ENCODE peak calls at places on chromosomes 4 and X, in five cellular contexts. One of them, this sample, is unnamed.

GRCh38 chrX:41716767-41717473 is 7.1 kb upstream of the GPR82 start:
- DNase-seq in SJCRH30: no peak
- DNase-seq in nephron progenitor cell: no peak
- DNase-seq in gastrocnemius medialis: no peak
- DNase-seq in M059J: no peak
- DNase-seq in this sample: no peak

GRCh38 chr4:57064811-57065711 is 45.1 kb downstream of the IGFBP7 start:
- DNase-seq in SJCRH30: no peak
- DNase-seq in nephron progenitor cell: no peak
- DNase-seq in gastrocnemius medialis: peak
- DNase-seq in M059J: peak
- DNase-seq in this sample: peak

GRCh38 chr4:140004580-140005314 is 149.2 kb downstream of the MAML3 start:
- DNase-seq in SJCRH30: peak
- DNase-seq in nephron progenitor cell: peak
- DNase-seq in gastrocnemius medialis: peak
- DNase-seq in M059J: peak
- DNase-seq in this sample: peak

GRCh38 chr4:102825261-102826071 is 1.9 kb downstream of the UBE2D3 start:
- DNase-seq in SJCRH30: peak
- DNase-seq in nephron progenitor cell: peak
- DNase-seq in gastrocnemius medialis: peak
- DNase-seq in M059J: peak
- DNase-seq in this sample: no peak

GRCh38 chr4:116603096-116603495 is 482.3 kb downstream of the TRAM1L1 start:
- DNase-seq in SJCRH30: no peak
- DNase-seq in nephron progenitor cell: no peak
- DNase-seq in gastrocnemius medialis: no peak
- DNase-seq in M059J: no peak
- DNase-seq in this sample: no peak

GRCh38 chrX:118239471-118239870 is 106.4 kb upstream of the WDR44 start:
- DNase-seq in SJCRH30: peak
- DNase-seq in nephron progenitor cell: no peak
- DNase-seq in gastrocnemius medialis: no peak
- DNase-seq in M059J: no peak
- DNase-seq in this sample: no peak

GRCh38 chr4:183355405-183355804 is 33.2 kb upstream of the CLDN24 start:
- DNase-seq in SJCRH30: no peak
- DNase-seq in nephron progenitor cell: no peak
- DNase-seq in gastrocnemius medialis: no peak
- DNase-seq in M059J: peak
- DNase-seq in this sample: no peak

GRCh38 chr4:150569384-150569987 is 12.5 kb upstream of the MAB21L2 start:
- DNase-seq in SJCRH30: no peak
- DNase-seq in nephron progenitor cell: no peak
- DNase-seq in gastrocnemius medialis: no peak
- DNase-seq in M059J: peak
- DNase-seq in this sample: no peak

GRCh38 chrX:149757206-149758067 is 16.4 kb upstream of the HSFX1 start:
- DNase-seq in SJCRH30: no peak
- DNase-seq in nephron progenitor cell: no peak
- DNase-seq in gastrocnemius medialis: no peak
- DNase-seq in M059J: no peak
- DNase-seq in this sample: no peak

GRCh38 chr4:156820931-156821330 is 150.7 kb downstream of the PDGFC start:
- DNase-seq in SJCRH30: no peak
- DNase-seq in nephron progenitor cell: no peak
- DNase-seq in gastrocnemius medialis: no peak
- DNase-seq in M059J: no peak
- DNase-seq in this sample: no peak

GRCh38 chr4:121199742-121200561 is 35.8 kb upstream of the TNIP3 start:
- DNase-seq in SJCRH30: no peak
- DNase-seq in nephron progenitor cell: no peak
- DNase-seq in gastrocnemius medialis: no peak
- DNase-seq in M059J: no peak
- DNase-seq in this sample: no peak

GRCh38 chr4:3339566-3339965 is 46.7 kb downstream of the RGS12 start:
- DNase-seq in SJCRH30: no peak
- DNase-seq in nephron progenitor cell: no peak
- DNase-seq in gastrocnemius medialis: no peak
- DNase-seq in M059J: no peak
- DNase-seq in this sample: no peak

GRCh38 chrX:5936438-5936837 is 292.2 kb downstream of the NLGN4X start:
- DNase-seq in SJCRH30: no peak
- DNase-seq in nephron progenitor cell: peak
- DNase-seq in gastrocnemius medialis: no peak
- DNase-seq in M059J: no peak
- DNase-seq in this sample: peak

GRCh38 chrX:23699636-23700194 is 32.4 kb downstream of the PRDX4 start:
- DNase-seq in SJCRH30: no peak
- DNase-seq in nephron progenitor cell: no peak
- DNase-seq in gastrocnemius medialis: no peak
- DNase-seq in M059J: no peak
- DNase-seq in this sample: no peak

GRCh38 chr4:52825311-52826090 is 36.6 kb upstream of the RASL11B start:
- DNase-seq in SJCRH30: peak
- DNase-seq in nephron progenitor cell: no peak
- DNase-seq in gastrocnemius medialis: no peak
- DNase-seq in M059J: no peak
- DNase-seq in this sample: no peak

GRCh38 chrX:25028726-25029125 is 13.0 kb upstream of the ARX start:
- DNase-seq in SJCRH30: peak
- DNase-seq in nephron progenitor cell: no peak
- DNase-seq in gastrocnemius medialis: no peak
- DNase-seq in M059J: peak
- DNase-seq in this sample: no peak

GRCh38 chrX:129808163-129808828 is 28.5 kb downstream of the SASH3 start:
- DNase-seq in SJCRH30: no peak
- DNase-seq in nephron progenitor cell: no peak
- DNase-seq in gastrocnemius medialis: no peak
- DNase-seq in M059J: no peak
- DNase-seq in this sample: no peak

GRCh38 chr4:68145261-68145660 is 15.6 kb upstream of the TMPRSS11F start:
- DNase-seq in SJCRH30: no peak
- DNase-seq in nephron progenitor cell: no peak
- DNase-seq in gastrocnemius medialis: no peak
- DNase-seq in M059J: no peak
- DNase-seq in this sample: no peak

GRCh38 chr4:138279286-138279685 is 37.1 kb upstream of the SLC7A11 start:
- DNase-seq in SJCRH30: no peak
- DNase-seq in nephron progenitor cell: no peak
- DNase-seq in gastrocnemius medialis: no peak
- DNase-seq in M059J: peak
- DNase-seq in this sample: no peak

GRCh38 chr4:22466582-22466981 is 49.3 kb downstream of the ADGRA3 start:
- DNase-seq in SJCRH30: no peak
- DNase-seq in nephron progenitor cell: no peak
- DNase-seq in gastrocnemius medialis: no peak
- DNase-seq in M059J: no peak
- DNase-seq in this sample: no peak

GRCh38 chr4:98557497-98557896 is 100.9 kb downstream of the TSPAN5 start:
- DNase-seq in SJCRH30: no peak
- DNase-seq in nephron progenitor cell: no peak
- DNase-seq in gastrocnemius medialis: no peak
- DNase-seq in M059J: peak
- DNase-seq in this sample: no peak

GRCh38 chrX:23387826-23388225 is 53.2 kb downstream of the PTCHD1 start:
- DNase-seq in SJCRH30: no peak
- DNase-seq in nephron progenitor cell: no peak
- DNase-seq in gastrocnemius medialis: no peak
- DNase-seq in M059J: no peak
- DNase-seq in this sample: no peak

GRCh38 chr4:101649790-101650450 is 140.6 kb upstream of the BANK1 start:
- DNase-seq in SJCRH30: no peak
- DNase-seq in nephron progenitor cell: no peak
- DNase-seq in gastrocnemius medialis: no peak
- DNase-seq in M059J: no peak
- DNase-seq in this sample: no peak

GRCh38 chr4:152534541-152535231 is 1.2 kb downstream of the FBXW7 start:
- DNase-seq in SJCRH30: peak
- DNase-seq in nephron progenitor cell: peak
- DNase-seq in gastrocnemius medialis: peak
- DNase-seq in M059J: peak
- DNase-seq in this sample: peak

GRCh38 chr4:55866973-55867574 is 13.6 kb downstream of the EXOC1 start:
- DNase-seq in SJCRH30: peak
- DNase-seq in nephron progenitor cell: no peak
- DNase-seq in gastrocnemius medialis: peak
- DNase-seq in M059J: peak
- DNase-seq in this sample: no peak